ENCODE peak calls at places on chromosomes 11 and 22, in five cellular contexts. C is fibroblast of pulmonary artery, Z is GM23338, Q is fibroblast of villous mesenchyme, W is DND-41. U is an unnamed sample.

GRCh38 chr22:36862251-36863242 is 1.7 kb downstream of the NCF4 start:
- DNase-seq in Q (no peak), W (no peak), C (no peak), Z (no peak), U (no peak)

GRCh38 chr11:99773646-99774045 is 752.9 kb downstream of the CNTN5 start:
- DNase-seq in W (no peak), C (peak), Z (no peak), Q (peak), U (no peak)

GRCh38 chr22:32127904-32128303 is 31.2 kb downstream of the C22orf42 start:
- DNase-seq in C (no peak), W (no peak), Q (no peak), Z (peak), U (no peak)

GRCh38 chr11:85627332-85627997 is at the start of gene DLG2:
- DNase-seq in W (no peak), Z (peak), C (peak), Q (peak), U (no peak)

GRCh38 chr11:65854161-65854592 is 3.8 kb downstream of the CFL1 start:
- DNase-seq in Z (no peak), Q (no peak), W (peak), C (no peak), U (peak)

GRCh38 chr11:131389582-131389981 is 19.2 kb downstream of the NTM start:
- DNase-seq in Q (no peak), C (no peak), W (no peak), Z (no peak), U (no peak)

GRCh38 chr22:45008853-45009751 is 703 bp downstream of the PHF21B start:
- DNase-seq in Q (peak), C (no peak), Z (peak), W (peak), U (no peak)

GRCh38 chr22:27670701-27671412 is 130.7 kb downstream of the MN1 start:
- DNase-seq in Z (peak), C (peak), W (no peak), Q (no peak), U (peak)

GRCh38 chr22:47659467-47660302 is 897.2 kb downstream of the TBC1D22A start:
- DNase-seq in W (no peak), C (no peak), Q (no peak), Z (no peak), U (no peak)

GRCh38 chr11:115182282-115182952 is 321.8 kb downstream of the CADM1 start:
- DNase-seq in W (no peak), Z (no peak), Q (no peak), C (no peak), U (no peak)

GRCh38 chr11:72430743-72431570 is 3.4 kb downstream of the CLPB start:
- DNase-seq in C (peak), Q (peak), W (peak), Z (peak), U (no peak)

GRCh38 chr11:133719532-133720235 is 125.6 kb downstream of the SPATA19 start:
- DNase-seq in Z (no peak), C (no peak), W (no peak), Q (no peak), U (no peak)

GRCh38 chr11:72573380-72573949 is 100.8 kb downstream of the PDE2A start:
- DNase-seq in Q (peak), Z (peak), W (peak), C (peak), U (peak)

GRCh38 chr22:38110008-38110862 is at the start of gene BAIAP2L2:
- DNase-seq in C (no peak), W (no peak), Z (peak), Q (no peak), U (no peak)

GRCh38 chr22:35150163-35151107 is 84.5 kb downstream of the ISX start:
- DNase-seq in Q (peak), Z (peak), C (peak), W (peak), U (peak)

GRCh38 chr11:4167758-4168157 is 73.2 kb downstream of the RRM1 start:
- DNase-seq in C (no peak), Z (no peak), Q (no peak), W (no peak), U (no peak)

GRCh38 chr11:35461917-35462316 is 42.6 kb upstream of the SLC1A2 start:
- DNase-seq in W (no peak), C (no peak), Z (no peak), Q (no peak), U (no peak)

GRCh38 chr11:47248304-47248663 is 330 bp downstream of the ACP2 start:
- DNase-seq in C (peak), Z (no peak), Q (peak), W (no peak), U (no peak)

GRCh38 chr11:32131321-32131720 is 40.4 kb downstream of the RCN1 start:
- DNase-seq in W (no peak), C (peak), Z (no peak), Q (peak), U (no peak)

GRCh38 chr11:12269104-12269441 is 108.3 kb upstream of the PARVA start:
- DNase-seq in Q (peak), Z (no peak), W (no peak), C (peak), U (no peak)

GRCh38 chr11:64823568-64824119 is 13.3 kb upstream of the MEN1 start:
- DNase-seq in Q (no peak), W (no peak), C (no peak), Z (no peak), U (no peak)

GRCh38 chr11:95078526-95078925 is 11.1 kb upstream of the ENDOD1 start:
- DNase-seq in Z (no peak), Q (no peak), C (no peak), W (no peak), U (no peak)

GRCh38 chr22:38843201-38843715 is 570 bp downstream of the NPTXR start:
- DNase-seq in Q (peak), C (peak), Z (peak), W (peak), U (peak)

GRCh38 chr11:20470348-20470747 is 82.8 kb downstream of the PRMT3 start:
- DNase-seq in W (no peak), Q (no peak), C (no peak), Z (no peak), U (no peak)

GRCh38 chr22:42608481-42609361 is 6.0 kb downstream of the POLDIP3 start:
- DNase-seq in Z (no peak), W (no peak), Q (peak), C (peak), U (no peak)

GRCh38 chr11:124170801-124171586 is 12.2 kb upstream of the OR10D3 start:
- DNase-seq in Q (peak), C (no peak), W (no peak), Z (peak), U (no peak)

GRCh38 chr11:134879341-134879740 is 467.3 kb upstream of the B3GAT1 start:
- DNase-seq in W (no peak), Q (no peak), C (no peak), Z (no peak), U (no peak)

GRCh38 chr22:37464181-37464580 is 22.0 kb downstream of the MFNG start:
- DNase-seq in Q (no peak), Z (no peak), C (peak), W (no peak), U (no peak)

GRCh38 chr11:76735841-76736240 is 47.3 kb upstream of the TSKU start:
- DNase-seq in W (no peak), Z (no peak), Q (no peak), C (no peak), U (no peak)

GRCh38 chr11:95068549-95068948 is 1.8 kb downstream of the SRSF8 start:
- DNase-seq in Q (peak), W (peak), C (peak), Z (peak), U (no peak)

GRCh38 chr11:114846040-114846791 is 167.9 kb downstream of the NXPE2 start:
- DNase-seq in W (no peak), Q (peak), C (no peak), Z (no peak), U (no peak)

GRCh38 chr22:20268289-20268349 is at the start of gene RTN4R:
- DNase-seq in W (no peak), Q (no peak), Z (no peak), C (no peak), U (no peak)

GRCh38 chr22:27100789-27101188 is 443.4 kb downstream of the MIAT start:
- DNase-seq in C (peak), Z (peak), Q (peak), W (no peak), U (peak)

GRCh38 chr11:23201936-23202522 is 341.8 kb upstream of the CCDC179 start:
- DNase-seq in C (peak), Q (no peak), Z (no peak), W (no peak), U (no peak)

GRCh38 chr22:31036671-31037550 is 44.2 kb upstream of the SMTN start:
- DNase-seq in Q (peak), W (peak), Z (no peak), C (no peak), U (no peak)

GRCh38 chr22:45240137-45240809 is 421 bp downstream of the KIAA0930 start:
- DNase-seq in W (peak), Q (peak), Z (peak), C (no peak), U (no peak)

GRCh38 chr22:48680601-48681000 is 1147.1 kb downstream of the BRD1 start:
- DNase-seq in W (no peak), Z (no peak), Q (no peak), C (no peak), U (no peak)

GRCh38 chr11:65630215-65630614 is 7.7 kb upstream of the SIPA1 start:
- DNase-seq in Z (no peak), W (no peak), C (no peak), Q (no peak), U (no peak)

DNA sequence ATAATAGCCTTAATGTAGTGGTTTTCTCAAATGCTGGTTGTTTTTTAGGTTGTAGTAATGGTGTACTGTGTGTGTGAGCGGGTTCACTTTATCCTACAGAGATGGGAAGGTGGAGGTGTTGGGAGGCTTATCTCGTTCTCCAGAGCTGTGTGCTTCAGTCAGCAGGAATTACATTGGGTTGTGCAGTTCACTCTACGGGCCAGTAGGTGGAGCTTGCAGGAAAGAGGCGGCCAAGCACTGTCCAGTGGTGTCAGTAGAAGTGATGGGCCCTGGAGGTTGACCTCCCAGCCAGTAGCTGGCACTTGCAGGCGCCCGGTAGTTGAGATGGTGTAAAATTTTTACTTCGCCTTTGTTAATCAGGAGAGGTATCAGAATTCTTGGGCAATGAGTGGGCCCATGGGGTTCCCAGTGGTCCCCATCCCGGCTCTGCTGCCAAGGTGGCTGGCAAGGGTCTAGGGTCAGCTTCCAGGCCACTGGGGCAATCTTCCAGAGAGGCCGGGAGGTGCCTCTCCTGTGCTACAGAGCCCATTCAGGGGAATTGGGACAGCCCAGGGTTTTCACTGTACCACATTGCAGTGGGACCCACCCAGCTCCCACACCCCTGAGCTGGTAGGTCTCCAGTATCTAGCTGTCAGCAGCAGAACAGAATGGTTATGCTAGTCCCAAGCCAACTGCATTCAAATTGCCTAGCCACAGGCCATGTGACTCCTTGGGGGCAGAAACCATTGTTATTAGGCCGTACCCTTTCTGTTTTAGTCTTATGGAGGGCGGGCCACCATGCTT is 43.8 kb downstream of the BIRC2 start:
- DNase-seq in Q (peak), Z (peak), W (peak), C (peak), U (no peak)
- TF ChIP-seq CTCF in Q (peak), Z (peak), W (peak), C (peak), U (peak)

GRCh38 chr11:45180888-45181594 is 34.6 kb downstream of the PRDM11 start:
- DNase-seq in W (no peak), Z (peak), C (peak), Q (peak), U (peak)
- TF ChIP-seq CTCF in W (no peak), Z (no peak), C (no peak), Q (no peak), U (no peak)

GRCh38 chr11:61635787-61636186 is 44.4 kb upstream of the DAGLA start:
- DNase-seq in C (no peak), Z (no peak), Q (no peak), W (no peak), U (no peak)

GRCh38 chr11:61637287-61637686 is 42.9 kb upstream of the DAGLA start:
- DNase-seq in C (no peak), Z (no peak), Q (no peak), W (no peak), U (no peak)

GRCh38 chr11:61635304-61635703 is 44.9 kb upstream of the DAGLA start:
- DNase-seq in Q (no peak), C (no peak), Z (no peak), W (no peak), U (no peak)

GRCh38 chr11:61639816-61640443 is 40.3 kb upstream of the DAGLA start:
- DNase-seq in Q (no peak), W (no peak), Z (peak), C (peak), U (no peak)

GRCh38 chr11:61636676-61637075 is 43.5 kb upstream of the DAGLA start:
- DNase-seq in Z (no peak), C (no peak), Q (no peak), W (no peak), U (no peak)
- TF ChIP-seq CTCF in Z (no peak), C (no peak), Q (no peak), W (no peak), U (no peak)

GRCh38 chr11:18540207-18541009 is 13.7 kb upstream of the TSG101 start:
- DNase-seq in Q (peak), Z (peak), C (peak), W (no peak), U (no peak)
- TF ChIP-seq CTCF in Q (peak), Z (peak), C (peak), W (peak), U (no peak)

DNA sequence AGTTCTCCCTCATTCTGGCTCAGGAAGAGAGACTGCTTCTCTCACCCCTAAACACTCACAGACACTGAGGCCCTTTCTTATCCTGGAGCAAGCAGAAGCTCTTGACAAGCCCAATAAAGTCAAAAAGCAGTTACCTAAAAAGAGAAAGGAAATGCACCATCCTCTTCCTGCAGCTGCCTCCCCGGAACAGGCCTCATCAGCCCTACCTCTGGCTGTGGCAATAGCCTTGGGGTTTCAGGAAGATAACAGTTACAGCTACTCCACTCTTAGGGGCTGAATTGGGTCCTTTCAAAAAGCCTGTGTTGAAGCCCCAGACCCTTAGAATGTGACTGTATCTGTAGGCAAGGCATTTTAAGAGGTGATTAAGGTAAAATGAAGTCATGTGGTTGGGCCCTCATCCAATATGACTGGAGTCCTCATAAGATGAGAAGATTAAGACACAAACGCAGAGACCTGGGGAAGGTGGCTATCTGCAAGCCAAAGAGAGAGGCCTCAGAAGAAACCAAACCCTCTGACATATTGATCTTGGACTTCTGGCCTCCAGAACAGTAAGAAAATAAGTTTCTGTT is 3.5 kb upstream of the LGALS12 start:
- DNase-seq in Z (no peak), Q (no peak), W (no peak), C (no peak), U (no peak)
- TF ChIP-seq CTCF in Z (no peak), Q (no peak), W (no peak), C (no peak), U (no peak)

DNA sequence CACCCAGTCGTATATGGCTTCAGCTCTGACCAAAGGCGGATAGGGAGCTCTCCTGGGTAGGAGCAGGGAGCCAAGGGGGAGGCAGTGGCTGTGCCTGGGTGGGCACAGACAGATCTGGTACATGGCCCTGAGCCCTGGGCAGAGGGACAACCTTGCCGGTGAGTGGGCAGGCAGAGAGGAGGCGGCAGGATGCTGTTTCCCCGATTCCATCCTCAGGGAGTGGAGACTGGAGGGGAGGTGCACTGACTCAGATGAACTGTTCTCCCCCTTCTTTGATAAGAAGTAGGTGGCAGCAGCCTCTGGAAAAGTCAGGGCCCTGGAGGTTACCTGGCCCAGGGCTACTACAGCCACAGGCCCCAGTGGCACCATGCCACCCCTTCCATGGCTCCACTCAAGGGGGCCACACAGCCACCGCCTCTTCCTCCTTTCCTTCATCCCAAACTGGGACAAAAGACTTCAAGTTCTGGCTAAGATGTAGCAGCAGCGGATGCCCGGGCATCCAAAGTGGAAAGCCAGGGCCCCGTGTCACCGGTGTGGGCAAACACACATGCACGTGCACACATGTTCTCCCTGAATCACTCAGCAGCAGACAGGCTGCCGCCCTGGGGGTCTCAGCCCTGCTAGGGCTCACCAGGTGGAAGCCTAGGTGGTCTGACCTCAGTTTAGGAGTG is 13.4 kb downstream of the CXCR5 start:
- DNase-seq in C (no peak), Z (no peak), W (no peak), Q (no peak), U (no peak)
- TF ChIP-seq CTCF in C (no peak), Z (no peak), W (no peak), Q (no peak), U (no peak)

DNA sequence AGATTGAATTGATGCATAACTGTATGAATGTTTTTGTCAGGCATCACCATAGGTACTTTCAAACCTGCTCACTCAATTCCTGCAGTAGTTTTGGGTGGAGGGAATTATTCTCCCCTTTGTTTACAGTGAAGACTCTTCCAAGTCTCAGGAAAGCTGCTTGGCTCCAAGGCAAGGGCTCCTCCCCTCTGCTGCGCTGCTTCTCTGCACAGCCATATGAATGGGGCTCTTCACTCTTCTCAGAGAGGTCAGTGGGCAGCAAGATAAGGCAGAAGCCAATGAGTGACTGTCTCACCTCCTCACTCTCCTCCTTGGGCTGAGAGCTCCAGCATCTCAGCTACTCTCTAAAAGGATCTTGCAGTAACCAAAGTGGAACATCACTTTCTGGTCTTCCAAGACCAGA is 165.7 kb upstream of the TTC12 start:
- DNase-seq in Q (no peak), W (no peak), Z (peak), C (no peak), U (no peak)
- TF ChIP-seq CTCF in Q (no peak), W (no peak), Z (no peak), C (no peak), U (no peak)

DNA sequence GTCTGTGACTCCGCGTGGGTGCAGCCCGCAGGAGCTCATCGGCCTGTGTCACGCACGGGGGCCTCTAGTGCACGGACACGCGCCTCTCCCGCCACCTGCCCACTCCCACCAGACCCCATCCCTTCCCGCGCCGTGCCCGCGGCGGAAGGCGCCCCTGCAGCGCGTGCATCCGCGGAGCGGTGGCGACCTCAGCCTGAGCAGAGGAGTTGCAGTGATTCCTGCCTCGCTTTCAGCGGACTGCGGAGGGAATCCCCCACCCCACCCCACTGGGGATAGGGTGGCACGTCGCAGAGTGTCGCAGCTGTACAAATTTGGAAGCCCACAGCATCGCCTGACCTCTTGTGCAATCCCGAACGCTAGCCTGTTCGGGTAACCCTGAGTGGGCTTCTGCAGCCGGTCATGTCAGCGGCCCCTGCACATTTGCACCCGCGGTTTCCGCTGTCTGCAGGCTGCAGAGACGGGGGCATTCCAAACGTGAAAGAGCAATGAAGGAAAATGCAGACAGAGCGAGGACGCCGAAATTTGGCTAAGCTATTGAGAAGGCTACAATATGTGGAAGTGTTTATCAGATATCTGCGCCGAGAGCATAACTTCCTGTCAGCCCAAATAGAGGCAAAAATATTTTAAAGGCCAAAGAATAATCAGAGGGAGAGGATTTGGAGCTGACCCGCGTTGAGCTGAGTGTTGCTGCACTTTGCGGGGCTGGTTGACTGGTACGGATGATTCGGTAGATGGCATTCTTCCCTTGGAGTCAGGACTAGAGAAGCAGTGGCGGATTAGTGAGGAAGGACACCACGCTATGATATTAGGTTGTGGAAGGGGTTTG is 619 bp upstream of the ARHGAP20 start:
- DNase-seq in C (peak), W (no peak), Z (peak), Q (peak), U (no peak)
- TF ChIP-seq CTCF in C (peak), W (no peak), Z (peak), Q (no peak), U (no peak)